ENCODE peak calls at places on chromosomes 5 and 9, in four cellular contexts. Z is CD8-positive, alpha-beta T cell; J is prostate gland; K is WERI-Rb-1. I is an unnamed sample.

GRCh38 chr5:141039517-141039916 is 11.7 kb upstream of the PCDHB1 start:
- DNase-seq in J (no peak), Z (no peak), K (no peak), I (no peak)

GRCh38 chr5:154196955-154197652 is 6.6 kb downstream of the GALNT10 start:
- DNase-seq in Z (no peak), K (no peak), J (no peak), I (no peak)

GRCh38 chr9:131469951-131470350 is 32.8 kb upstream of the POMT1 start:
- DNase-seq in J (no peak), K (no peak), Z (no peak), I (no peak)

GRCh38 chr9:111276723-111277122 is 53.3 kb downstream of the OR2K2 start:
- DNase-seq in J (no peak), K (no peak), Z (no peak), I (no peak)

GRCh38 chr9:121294866-121295661 is 27.1 kb downstream of the GSN start:
- DNase-seq in Z (no peak), K (no peak), J (no peak), I (no peak)

GRCh38 chr9:133673260-133673658 is 37.1 kb downstream of the DBH start:
- DNase-seq in J (no peak), Z (no peak), K (no peak), I (no peak)

GRCh38 chr5:100863736-100864135 is 39.3 kb downstream of the ST8SIA4 start:
- DNase-seq in K (no peak), J (no peak), Z (no peak), I (no peak)

GRCh38 chr5:143037708-143038107 is 267.5 kb downstream of the ARHGAP26 start:
- DNase-seq in Z (no peak), J (no peak), K (no peak), I (no peak)

GRCh38 chr5:73768-74502 is 18.0 kb upstream of the PLEKHG4B start:
- DNase-seq in K (no peak), J (no peak), Z (no peak), I (no peak)

GRCh38 chr5:103450333-103451061 is 112.1 kb downstream of the NUDT12 start:
- DNase-seq in K (no peak), J (no peak), Z (no peak), I (no peak)

GRCh38 chr5:55154893-55155292 is 5.1 kb upstream of the GPX8 start:
- DNase-seq in J (no peak), K (no peak), Z (no peak), I (no peak)

GRCh38 chr5:98977723-98978122 is 48.9 kb upstream of the CHD1 start:
- DNase-seq in J (peak; percentile 63), Z (no peak), K (no peak), I (no peak)

GRCh38 chr5:50967388-50968039 is 301.1 kb downstream of the PARP8 start:
- DNase-seq in K (no peak), J (peak; percentile 7), Z (no peak), I (no peak)

GRCh38 chr5:131225282-131225974 is 38.4 kb upstream of the CDC42SE2 start:
- DNase-seq in Z (no peak), K (no peak), J (no peak), I (no peak)

GRCh38 chr9:125700791-125701190 is 6.2 kb downstream of the MAPKAP1 start:
- DNase-seq in J (no peak), K (no peak), Z (no peak), I (no peak)
- H3K27ac ChIP-seq in J (no peak overlapping the region), K (no peak overlapping the region), Z (no peak overlapping the region), I (no peak overlapping the region)

GRCh38 chr9:124477211-124478013 is 27.2 kb downstream of the ADGRD2 start:
- DNase-seq in Z (no peak), K (no peak), J (no peak), I (no peak)
- H3K4me3 ChIP-seq in Z (no peak overlapping the region), K (no peak overlapping the region), J (no peak overlapping the region), I (no peak overlapping the region)

GRCh38 chr9:101408374-101409078 is 9.9 kb downstream of the ZNF189 start:
- DNase-seq in Z (no peak), K (no peak), J (no peak), I (no peak)
- H3K9me3 ChIP-seq in Z (peaks cover 57% of the 10 kb centered on the region), K (peaks cover 46% of the 10 kb centered on the region), J (no peaks in the 10 kb centered on the region), I (peaks cover 34% of the 10 kb centered on the region)

GRCh38 chr9:86796671-86797070 is 150.6 kb downstream of the GAS1 start:
- DNase-seq in J (no peak), K (no peak), Z (no peak), I (no peak)

GRCh38 chr9:86794356-86795046 is 152.8 kb downstream of the GAS1 start:
- DNase-seq in K (no peak), J (no peak), Z (no peak), I (no peak)

GRCh38 chr9:86795861-86796497 is 151.3 kb downstream of the GAS1 start:
- DNase-seq in Z (no peak), J (no peak), K (no peak), I (no peak)

GRCh38 chr9:86792136-86792535 is 155.2 kb downstream of the GAS1 start:
- DNase-seq in Z (no peak), J (no peak), K (no peak), I (no peak)

GRCh38 chr9:86795047-86795437 is 152.3 kb downstream of the GAS1 start:
- DNase-seq in J (no peak), Z (no peak), K (no peak), I (no peak)
- H3K27ac ChIP-seq in J (no peak overlapping the region), Z (no peak overlapping the region), K (no peak overlapping the region), I (no peak overlapping the region)

DNA sequence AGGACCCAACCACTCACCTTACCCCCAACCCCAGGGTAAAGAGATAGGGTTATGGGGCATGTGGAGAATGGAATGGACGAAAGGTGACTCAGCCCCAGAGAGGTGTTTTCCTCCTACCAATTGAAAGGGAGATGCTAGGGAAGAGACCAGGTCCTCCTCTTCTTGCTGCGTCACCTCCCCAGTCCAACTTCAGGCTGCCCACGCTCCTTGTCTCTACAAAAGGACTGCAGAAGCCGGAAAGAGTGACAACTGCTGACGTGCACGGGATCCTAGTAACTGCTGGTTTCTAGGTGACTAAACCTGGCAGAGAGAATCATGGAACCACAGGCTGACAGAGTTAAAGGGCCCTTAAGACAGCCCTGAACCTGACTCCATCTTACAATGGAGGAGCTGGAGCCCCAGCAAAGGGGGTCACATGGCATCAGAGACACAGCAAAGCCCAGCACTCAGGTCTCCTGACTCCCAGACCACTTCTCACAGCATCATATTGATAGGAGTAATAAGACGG is 2.2 kb downstream of the GPX3 start:
- DNase-seq in Z (no peak), K (no peak), J (no peak), I (no peak)
- H3K4me3 ChIP-seq in Z (no peak overlapping the region), K (no peak overlapping the region), J (peak overlapping the region; percentile 6), I (no peak overlapping the region)

GRCh38 chr9:138078846-138079245 is 201.3 kb downstream of the CACNA1B start:
- DNase-seq in K (no peak), Z (no peak), J (no peak), I (no peak)
- H3K9me3 ChIP-seq in K (no peaks in the 10 kb centered on the region), Z (no peaks in the 10 kb centered on the region), J (no peaks in the 10 kb centered on the region), I (no peaks in the 10 kb centered on the region)

GRCh38 chr9:128390150-128390812 is 19.1 kb downstream of the URM1 start:
- DNase-seq in Z (no peak), J (no peak), K (peak; percentile 85), I (no peak)

GRCh38 chr9:128389395-128390149 is 18.4 kb downstream of the URM1 start:
- DNase-seq in J (no peak), Z (no peak), K (peak; percentile 97), I (no peak)

GRCh38 chr9:128391956-128392301 is 20.8 kb downstream of the URM1 start:
- DNase-seq in Z (no peak), J (no peak), K (no peak), I (no peak)

GRCh38 chr9:128392302-128393152 is 21.4 kb downstream of the URM1 start:
- DNase-seq in K (no peak), Z (no peak), J (no peak), I (no peak)

DNA sequence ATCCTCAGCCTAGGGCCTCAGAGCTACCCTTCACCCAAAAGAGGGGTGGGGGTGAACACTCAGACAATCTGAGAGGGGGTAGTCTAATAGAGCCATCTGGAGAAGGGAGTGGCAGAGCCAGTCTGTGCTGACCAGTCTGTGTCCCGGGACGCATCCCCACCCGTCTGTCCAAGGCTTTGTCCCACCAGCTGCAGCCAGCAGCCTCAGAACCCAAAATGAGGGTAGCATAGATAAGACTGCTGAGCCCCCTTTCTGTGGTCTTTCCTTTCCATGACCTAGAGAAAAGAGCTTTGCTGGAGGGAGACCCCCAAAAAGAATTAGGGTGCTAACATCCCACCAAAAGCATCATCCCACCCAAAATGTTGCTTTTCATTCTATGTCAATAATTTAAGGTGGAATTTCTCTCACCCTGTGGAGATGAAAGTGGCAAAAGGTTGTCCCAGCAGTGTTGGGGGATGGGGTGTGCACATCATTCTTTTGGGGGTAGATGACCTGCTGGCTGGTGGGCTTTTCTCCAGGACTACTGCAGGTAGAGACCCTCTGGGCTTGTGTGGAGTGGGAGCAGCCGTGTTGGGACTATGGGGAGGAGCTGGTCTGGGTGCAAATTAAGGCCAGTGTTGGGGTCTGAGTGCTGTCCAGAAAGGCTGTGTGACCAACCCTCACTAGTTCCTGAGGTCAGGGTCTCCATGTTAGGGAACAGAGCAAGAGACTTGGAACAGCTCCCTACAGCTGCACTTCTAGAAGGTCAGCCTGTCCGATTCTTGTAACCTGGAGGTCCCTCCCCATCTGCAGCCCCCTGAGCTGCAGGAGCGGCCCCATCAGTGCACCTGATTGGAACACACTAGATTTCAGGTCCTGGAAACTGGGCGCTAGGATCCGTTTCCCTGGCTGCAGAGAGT is 19.9 kb downstream of the URM1 start:
- DNase-seq in Z (no peak), J (no peak), K (peak; percentile 62), I (no peak)
- H3K27ac ChIP-seq in Z (no peak overlapping the region), J (no peak overlapping the region), K (peak overlapping the region; percentile 99), I (no peak overlapping the region)

GRCh38 chr5:67648201-67648671 is 451.6 kb upstream of the CD180 start:
- DNase-seq in J (peak; percentile 92), Z (no peak), K (no peak), I (no peak)
- H3K4me3 ChIP-seq in J (no peak overlapping the region), Z (no peak overlapping the region), K (no peak overlapping the region), I (no peak overlapping the region)

I was measured in naive thymus-derived CD4-positive, alpha-beta T cell.